ENCODE peak calls at places on chromosomes 5 and 9, in four cellular contexts. L is H1, P is GM12878, Y is HepG2. N is an unnamed sample. For H3K4me1, the result is how much of the 10 kb centered on the place peaks cover.

GRCh38 chr5:3311443-3311842 is 284.2 kb upstream of the IRX1 start:
- DNase-seq in L (no peak), P (no peak), Y (no peak), N (no peak)

GRCh38 chr5:140795259-140795641 is 598 bp downstream of the PCDHA2 start:
- DNase-seq in L (no peak), Y (no peak), P (no peak), N (no peak)

GRCh38 chr5:177553671-177554429 is 513 bp downstream of the FAM193B start:
- DNase-seq in L (no peak), Y (no peak), P (no peak), N (peak)

GRCh38 chr5:95962785-95963184 is 1.1 kb upstream of the ELL2 start:
- DNase-seq in Y (peak), L (no peak), P (no peak), N (peak)

GRCh38 chr9:82354260-82354659 is 365.7 kb downstream of the SPATA31D1 start:
- DNase-seq in L (no peak), P (no peak), Y (no peak), N (no peak)

GRCh38 chr5:13567819-13568218 is 376.7 kb downstream of the DNAH5 start:
- DNase-seq in Y (no peak), L (no peak), P (no peak), N (no peak)

GRCh38 chr9:35914307-35914807 is 5.1 kb downstream of the SPAAR start:
- DNase-seq in P (no peak), Y (peak), L (no peak), N (peak)

GRCh38 chr5:57209316-57210040 is 35.6 kb downstream of the GPBP1 start:
- DNase-seq in L (no peak), P (no peak), Y (no peak), N (no peak)

GRCh38 chr9:76620586-76620985 is 143.7 kb upstream of the PCA3 start:
- DNase-seq in P (no peak), L (no peak), Y (no peak), N (no peak)

GRCh38 chr5:122183098-122183794 is 53.9 kb downstream of the ZNF474 start:
- DNase-seq in L (no peak), P (no peak), Y (no peak), N (no peak)

GRCh38 chr5:61991861-61992260 is 314.1 kb upstream of the KIF2A start:
- DNase-seq in L (no peak), Y (no peak), P (no peak), N (no peak)

GRCh38 chr5:95609711-95610110 is 10.2 kb upstream of the GPR150 start:
- DNase-seq in P (no peak), L (no peak), Y (no peak), N (no peak)

GRCh38 chr5:101995585-101995984 is 300.5 kb downstream of the SLCO4C1 start:
- DNase-seq in P (no peak), L (no peak), Y (no peak), N (no peak)

GRCh38 chr9:928363-929042 is 48.0 kb upstream of the DMRT3 start:
- DNase-seq in P (no peak), Y (peak), L (peak), N (peak)

GRCh38 chr5:150106669-150107068 is 20.3 kb upstream of the CSF1R start:
- DNase-seq in Y (no peak), P (no peak), L (no peak), N (no peak)

GRCh38 chr9:91202757-91203283 is 158.9 kb downstream of the AUH start:
- DNase-seq in Y (no peak), L (no peak), P (no peak), N (peak)

GRCh38 chr5:32735512-32735911 is 24.4 kb downstream of the NPR3 start:
- DNase-seq in L (no peak), Y (no peak), P (no peak), N (no peak)

GRCh38 chr9:108142504-108143201 is 653.1 kb upstream of the KLF4 start:
- DNase-seq in P (no peak), L (no peak), Y (no peak), N (no peak)

GRCh38 chr5:107294151-107294550 is 376.6 kb downstream of the EFNA5 start:
- DNase-seq in Y (no peak), P (peak), L (no peak), N (no peak)

GRCh38 chr9:113857875-113858274 is 18.2 kb upstream of the ZNF618 start:
- DNase-seq in P (no peak), Y (no peak), L (no peak), N (no peak)

GRCh38 chr9:114226289-114227055 is 71.1 kb downstream of the COL27A1 start:
- DNase-seq in Y (no peak), P (no peak), L (no peak), N (no peak)

GRCh38 chr5:54180616-54181015 is 129.8 kb downstream of the ARL15 start:
- DNase-seq in L (no peak), Y (no peak), P (no peak), N (no peak)

GRCh38 chr9:130665029-130665430 is 636 bp downstream of the PRDM12 start:
- DNase-seq in L (no peak), Y (no peak), P (no peak), N (no peak)

GRCh38 chr9:129568560-129569505 is 52.1 kb downstream of the C9orf50 start:
- DNase-seq in Y (peak), L (no peak), P (no peak), N (peak)

GRCh38 chr5:83583859-83584258 is 112.3 kb downstream of the VCAN start:
- DNase-seq in L (no peak), P (no peak), Y (no peak), N (no peak)

GRCh38 chr9:5886114-5886939 is 4.4 kb upstream of the MLANA start:
- DNase-seq in L (peak), Y (peak), P (peak), N (peak)

GRCh38 chr5:139895046-139895445 is 99.4 kb downstream of the PSD2 start:
- DNase-seq in L (no peak), P (no peak), Y (no peak), N (no peak)

GRCh38 chr9:34127035-34127948 is 794 bp upstream of the DCAF12 start:
- DNase-seq in P (no peak), Y (no peak), L (no peak), N (peak)

GRCh38 chr9:72305102-72305546 is 59.9 kb downstream of the ZFAND5 start:
- DNase-seq in L (peak), Y (peak), P (no peak), N (peak)

GRCh38 chr5:123800640-123801039 is 288.7 kb downstream of the CSNK1G3 start:
- DNase-seq in L (no peak), P (no peak), Y (no peak), N (no peak)

GRCh38 chr5:37197340-37198050 is 51.7 kb downstream of the CPLANE1 start:
- DNase-seq in P (no peak), Y (no peak), L (no peak), N (no peak)

GRCh38 chr5:64269164-64269563 is 103.5 kb downstream of the RNF180 start:
- DNase-seq in Y (no peak), L (no peak), P (no peak), N (no peak)

GRCh38 chr9:79107911-79108676 is 463.7 kb upstream of the TLE4 start:
- DNase-seq in Y (no peak), P (no peak), L (no peak), N (no peak)

GRCh38 chr9:21728781-21729180 is 73.7 kb upstream of the MTAP start:
- DNase-seq in Y (no peak), L (no peak), P (no peak), N (no peak)

GRCh38 chr9:126612329-126612812 is 1.4 kb upstream of the LMX1B start:
- DNase-seq in L (no peak), P (no peak), Y (no peak), N (no peak)

GRCh38 chr9:112878752-112879151 is 11.9 kb downstream of the SLC46A2 start:
- DNase-seq in P (no peak), Y (no peak), L (no peak), N (no peak)

GRCh38 chr5:154242442-154242841 is 51.9 kb downstream of the GALNT10 start:
- DNase-seq in Y (no peak), L (no peak), P (no peak), N (no peak)

DNA sequence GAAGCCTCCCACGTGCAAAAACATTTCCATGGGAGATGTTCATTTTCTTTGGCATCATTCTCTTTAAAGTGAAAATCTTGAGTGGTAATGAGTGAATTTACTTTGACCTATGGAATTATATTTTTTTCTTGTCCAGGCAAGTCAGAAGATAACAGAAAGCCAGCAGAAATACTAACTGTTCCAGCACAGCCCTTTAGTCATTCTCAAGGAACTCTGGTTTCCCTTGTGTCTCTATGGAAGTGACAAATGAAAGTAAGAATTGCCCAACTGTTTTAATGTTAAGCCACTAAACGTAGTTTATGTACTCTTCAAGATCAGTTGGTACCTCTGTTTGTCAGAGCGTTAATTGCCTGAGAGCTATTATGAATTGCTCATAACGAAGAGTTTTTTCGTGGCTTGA is 84.4 kb upstream of the CER1 start:
- DNase-seq in L (no peak), P (no peak), Y (no peak), N (no peak)
- TF ChIP-seq CREB1 in L (no peak), P (no peak), Y (no peak), N (no peak)

GRCh38 chr5:72559866-72560766 is 52.9 kb upstream of the ZNF366 start:
- DNase-seq in Y (no peak), L (no peak), P (no peak), N (no peak)

GRCh38 chr5:72566746-72567145 is 59.5 kb upstream of the ZNF366 start:
- DNase-seq in P (no peak), L (no peak), Y (no peak), N (no peak)

GRCh38 chr5:72561407-72561972 is 54.3 kb upstream of the ZNF366 start:
- DNase-seq in Y (no peak), P (no peak), L (no peak), N (peak)

GRCh38 chr5:72565519-72566289 is 58.5 kb upstream of the ZNF366 start:
- DNase-seq in L (no peak), Y (no peak), P (no peak), N (peak)

DNA sequence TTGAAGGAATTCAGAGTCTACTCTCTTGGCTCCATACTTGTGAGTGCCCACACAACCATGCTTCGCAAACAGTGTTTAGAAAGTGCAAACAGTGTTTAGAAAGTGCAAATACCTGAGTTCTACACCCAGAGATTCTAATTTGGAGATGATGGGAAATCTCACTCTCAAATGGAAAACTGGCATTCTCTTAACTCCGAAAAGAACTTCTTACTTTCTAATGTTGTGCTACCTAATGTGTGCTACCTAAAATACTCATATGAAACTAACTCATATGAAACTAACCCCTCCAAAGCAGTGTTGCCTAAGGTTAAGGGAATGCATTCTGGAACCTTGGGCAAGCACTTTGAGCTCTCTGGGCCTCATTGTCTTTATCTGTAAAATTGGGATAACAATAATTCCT is 55.5 kb upstream of the ZNF366 start:
- DNase-seq in L (no peak), P (no peak), Y (no peak), N (no peak)
- H3K4me1 ChIP-seq in L (under half), P (under half), Y (under half), N (under half)

DNA sequence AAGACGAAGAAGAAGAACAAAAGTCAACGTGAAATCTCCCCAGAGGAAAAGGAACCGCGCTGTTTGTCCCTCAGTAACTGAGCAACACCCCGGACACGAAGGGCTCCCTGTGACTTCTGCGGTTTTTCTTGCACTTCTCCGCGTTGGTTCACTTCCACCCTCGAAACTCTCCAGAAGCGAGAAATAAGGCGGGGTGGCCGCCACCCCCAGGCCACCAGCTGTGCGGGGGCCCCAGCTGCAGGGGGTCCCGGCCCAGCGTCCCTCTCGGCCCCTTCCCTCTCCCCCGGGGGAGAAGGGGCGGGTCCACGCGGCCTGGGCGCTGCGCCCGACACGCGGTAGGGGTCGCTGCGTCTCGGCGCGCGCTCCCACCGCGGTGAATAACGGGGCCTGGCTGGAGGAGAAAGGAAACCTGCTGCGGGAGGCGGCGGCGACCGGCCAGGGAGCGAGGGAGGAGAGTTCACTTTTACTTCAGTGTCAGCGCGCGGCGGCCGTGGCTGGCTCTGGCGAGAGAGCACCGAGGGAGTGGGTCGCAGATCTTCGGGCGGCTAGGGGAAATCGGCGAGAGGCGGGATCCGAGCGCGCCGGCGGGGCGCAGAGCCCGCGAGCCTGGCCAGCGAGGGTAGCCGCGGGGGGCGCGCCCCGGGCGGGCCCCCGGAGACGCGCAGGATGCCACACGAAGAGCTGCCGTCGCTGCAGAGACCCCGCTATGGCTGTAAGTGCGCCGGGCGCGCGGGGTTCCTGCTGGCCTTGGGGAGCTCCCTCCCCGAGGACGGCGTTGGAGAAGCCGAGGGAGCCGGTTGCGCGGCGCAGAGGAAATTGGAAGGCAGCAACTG is at the start of gene IQGAP2:
- DNase-seq in L (no peak), Y (peak), P (no peak), N (peak)
- TF ChIP-seq EP300 in L (no peak), Y (no peak), P (peak), N (no peak)

DNA sequence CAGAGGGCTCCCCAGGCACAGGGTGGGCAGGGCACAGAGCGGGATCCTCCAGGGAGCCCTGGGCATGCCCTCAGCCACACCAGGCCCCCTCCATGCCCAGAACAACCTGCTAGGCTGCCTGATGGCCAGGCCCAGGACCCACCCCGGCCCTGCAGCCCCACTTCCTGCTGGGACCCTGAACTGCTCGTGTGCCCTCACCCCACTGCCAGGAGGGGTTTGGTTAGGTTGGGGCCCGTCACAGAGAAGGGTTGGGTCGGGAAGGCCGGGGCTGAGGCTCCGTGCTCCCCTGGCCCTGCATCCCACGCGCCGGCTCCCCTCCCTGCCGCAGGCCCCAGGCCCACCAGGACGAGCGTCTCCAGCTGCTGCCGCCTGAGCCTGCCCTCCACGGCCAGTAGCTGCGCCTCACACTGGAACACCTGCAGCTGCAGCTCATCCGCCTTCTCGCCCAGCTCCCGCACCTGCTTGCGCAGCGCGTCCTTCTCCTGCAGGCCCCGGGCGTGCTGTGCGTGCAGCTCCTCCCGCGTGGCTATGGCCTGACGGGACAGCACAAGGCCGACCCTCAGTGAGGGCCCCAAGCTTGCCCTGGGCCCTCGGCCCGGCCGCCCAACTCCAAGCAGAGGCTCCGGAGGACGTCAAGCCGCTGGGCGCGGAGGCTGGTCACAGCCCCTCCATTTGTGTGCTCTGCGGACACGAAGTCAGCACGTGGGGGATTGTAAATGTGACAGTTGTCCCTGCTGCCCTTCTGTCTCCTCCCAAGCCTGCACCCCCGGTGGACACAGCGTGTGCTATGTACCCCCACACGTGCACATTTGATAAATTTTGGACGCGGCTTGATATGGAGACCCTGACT is 4.0 kb upstream of the DNLZ start:
- DNase-seq in L (no peak), P (no peak), Y (no peak), N (no peak)
- TF ChIP-seq CREB1 in L (no peak), P (no peak), Y (no peak), N (no peak)

DNA sequence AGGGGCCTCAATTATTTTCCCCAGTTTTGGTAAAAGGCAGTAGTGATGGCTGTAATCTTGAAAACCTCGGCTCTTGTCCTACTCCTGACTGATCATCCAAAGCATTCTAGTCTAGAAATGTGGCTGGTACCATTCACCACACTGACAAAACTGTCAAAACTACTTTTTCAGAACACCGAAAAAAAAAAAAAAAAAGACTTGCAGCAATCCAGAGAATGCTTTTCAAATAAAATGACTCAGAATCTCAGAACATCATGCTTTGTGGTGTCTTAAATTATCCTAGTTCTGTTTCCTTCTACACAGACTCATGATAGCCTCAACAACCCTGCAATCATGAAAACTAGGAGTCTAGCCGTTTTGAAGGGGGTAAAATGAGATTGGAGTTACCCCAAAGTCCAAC is 13.4 kb downstream of the SLC28A3 start:
- DNase-seq in L (no peak), Y (no peak), P (no peak), N (no peak)
- H3K4me1 ChIP-seq in L (under half), Y (under half), P (under half), N (under half)

GRCh38 chr9:99425124-99425523 is 203.0 kb downstream of the SEC61B start:
- DNase-seq in Y (no peak), P (no peak), L (no peak), N (no peak)
- TF ChIP-seq EP300 in Y (no peak), P (no peak), L (no peak), N (no peak)

GRCh38 chr9:3868466-3868865 is 342.7 kb upstream of the RFX3 start:
- DNase-seq in P (no peak), L (no peak), Y (no peak), N (no peak)
- TF ChIP-seq CREB1 in P (no peak), L (no peak), Y (no peak), N (no peak)

GRCh38 chr5:158559643-158560042 is 540.1 kb downstream of the EBF1 start:
- DNase-seq in Y (no peak), P (peak), L (no peak), N (no peak)
- H3K4me1 ChIP-seq in Y (under half), P (under half), L (under half), N (under half)

N was measured in K562.